ENCODE peak calls at places on chromosomes 4 and X, in eight cellular contexts. One of them, this sample, is unnamed.

GRCh38 chr4:184265566-184266351 is 48.1 kb upstream of the ENPP6 start:
- DNase-seq in putamen: no peak
- DNase-seq in AG08395: peak; percentile 18
- DNase-seq in brain microvascular endothelial cell: peak; percentile 68
- DNase-seq in CD8-positive, alpha-beta memory T cell: no peak
- DNase-seq in NCI-H2171: no peak
- DNase-seq in uterus: no peak
- DNase-seq in activated T-helper 1 cell treated with Interleukin-2 at 50 U/mL for 16 hours: no peak
- DNase-seq in this sample: peak; percentile 35

GRCh38 chr4:83217721-83218522 is 66.7 kb downstream of the COQ2 start:
- DNase-seq in putamen: no peak
- DNase-seq in AG08395: no peak
- DNase-seq in brain microvascular endothelial cell: no peak
- DNase-seq in CD8-positive, alpha-beta memory T cell: peak; percentile 84
- DNase-seq in NCI-H2171: no peak
- DNase-seq in uterus: no peak
- DNase-seq in activated T-helper 1 cell treated with Interleukin-2 at 50 U/mL for 16 hours: peak; percentile 44
- DNase-seq in this sample: peak; percentile 59

GRCh38 chr4:532588-533317 is 33.7 kb downstream of the PIGG start:
- DNase-seq in putamen: no peak
- DNase-seq in AG08395: peak; percentile 8
- DNase-seq in brain microvascular endothelial cell: no peak
- DNase-seq in CD8-positive, alpha-beta memory T cell: no peak
- DNase-seq in NCI-H2171: no peak
- DNase-seq in uterus: no peak
- DNase-seq in activated T-helper 1 cell treated with Interleukin-2 at 50 U/mL for 16 hours: no peak
- DNase-seq in this sample: no peak

GRCh38 chrX:134622056-134622812 is 36.0 kb downstream of the PLAC1 start:
- DNase-seq in putamen: no peak
- DNase-seq in AG08395: peak; percentile 92
- DNase-seq in brain microvascular endothelial cell: peak; percentile 76
- DNase-seq in CD8-positive, alpha-beta memory T cell: no peak
- DNase-seq in NCI-H2171: no peak
- DNase-seq in uterus: no peak
- DNase-seq in activated T-helper 1 cell treated with Interleukin-2 at 50 U/mL for 16 hours: no peak
- DNase-seq in this sample: no peak

GRCh38 chrX:107738768-107739167 is 36.8 kb downstream of the TSC22D3 start:
- DNase-seq in putamen: peak; percentile 76
- DNase-seq in AG08395: no peak
- DNase-seq in brain microvascular endothelial cell: no peak
- DNase-seq in CD8-positive, alpha-beta memory T cell: no peak
- DNase-seq in NCI-H2171: no peak
- DNase-seq in uterus: no peak
- DNase-seq in activated T-helper 1 cell treated with Interleukin-2 at 50 U/mL for 16 hours: no peak
- DNase-seq in this sample: no peak

GRCh38 chrX:16807548-16807947 is 21.3 kb downstream of the TXLNG start:
- DNase-seq in putamen: no peak
- DNase-seq in AG08395: peak; percentile 72
- DNase-seq in brain microvascular endothelial cell: no peak
- DNase-seq in CD8-positive, alpha-beta memory T cell: no peak
- DNase-seq in NCI-H2171: no peak
- DNase-seq in uterus: no peak
- DNase-seq in activated T-helper 1 cell treated with Interleukin-2 at 50 U/mL for 16 hours: no peak
- DNase-seq in this sample: no peak

GRCh38 chrX:119574394-119575266 is at the start of gene UBE2A:
- DNase-seq in putamen: peak; percentile 82
- DNase-seq in AG08395: peak; percentile 90
- DNase-seq in brain microvascular endothelial cell: peak; percentile 82
- DNase-seq in CD8-positive, alpha-beta memory T cell: peak; percentile 87
- DNase-seq in NCI-H2171: peak; percentile 85
- DNase-seq in uterus: peak; percentile 87
- DNase-seq in activated T-helper 1 cell treated with Interleukin-2 at 50 U/mL for 16 hours: peak; percentile 77
- DNase-seq in this sample: peak; percentile 94

GRCh38 chr4:7195546-7196282 is 3.4 kb downstream of the SORCS2 start:
- DNase-seq in putamen: no peak
- DNase-seq in AG08395: no peak
- DNase-seq in brain microvascular endothelial cell: peak; percentile 26
- DNase-seq in CD8-positive, alpha-beta memory T cell: no peak
- DNase-seq in NCI-H2171: no peak
- DNase-seq in uterus: peak; percentile 10
- DNase-seq in activated T-helper 1 cell treated with Interleukin-2 at 50 U/mL for 16 hours: no peak
- DNase-seq in this sample: no peak

GRCh38 chr4:169791527-169792156 is 33.9 kb upstream of the HPF1 start:
- DNase-seq in putamen: peak; percentile 84
- DNase-seq in AG08395: peak; percentile 67
- DNase-seq in brain microvascular endothelial cell: peak; percentile 75
- DNase-seq in CD8-positive, alpha-beta memory T cell: peak; percentile 6
- DNase-seq in NCI-H2171: peak; percentile 15
- DNase-seq in uterus: peak; percentile 22
- DNase-seq in activated T-helper 1 cell treated with Interleukin-2 at 50 U/mL for 16 hours: no peak
- DNase-seq in this sample: no peak

GRCh38 chr4:24912252-24913098 is at the start of gene CCDC149:
- DNase-seq in putamen: peak; percentile 58
- DNase-seq in AG08395: peak; percentile 79
- DNase-seq in brain microvascular endothelial cell: peak; percentile 25
- DNase-seq in CD8-positive, alpha-beta memory T cell: no peak
- DNase-seq in NCI-H2171: peak; percentile 79
- DNase-seq in uterus: peak; percentile 68
- DNase-seq in activated T-helper 1 cell treated with Interleukin-2 at 50 U/mL for 16 hours: no peak
- DNase-seq in this sample: peak; percentile 86